ENCODE peak calls at places on chromosome 9, in six cellular contexts. O is GM23248, G is mammary epithelial cell, D is endothelial cell of umbilical vein, B is IMR-90, J is GM23338. S is an unnamed sample. For H3K36me3, the result is how much of the 10 kb centered on the place peaks cover.

GRCh38 chr9:101315129-101315459 is 69.7 kb downstream of the BAAT start:
- DNase-seq in O (no peak), G (no peak), D (no peak), B (no peak), J (no peak), S (no peak)

GRCh38 chr9:104412238-104412637 is 91.8 kb upstream of the OR13F1 start:
- DNase-seq in O (no peak), G (peak), D (no peak), B (no peak), J (peak), S (peak)

GRCh38 chr9:90308746-90309145 is 333.9 kb downstream of the DIRAS2 start:
- DNase-seq in O (no peak), G (no peak), D (no peak), B (no peak), J (no peak), S (no peak)

GRCh38 chr9:124635285-124635684 is 128.1 kb upstream of the NR5A1 start:
- DNase-seq in O (no peak), G (no peak), D (no peak), B (no peak), J (no peak), S (no peak)

GRCh38 chr9:5489630-5490484 is 20.5 kb upstream of the PDCD1LG2 start:
- DNase-seq in O (no peak), G (no peak), D (no peak), B (no peak), J (no peak), S (no peak)

GRCh38 chr9:4164356-4164755 is 135.5 kb downstream of the GLIS3 start:
- DNase-seq in O (no peak), G (no peak), D (no peak), B (no peak), J (no peak), S (no peak)

GRCh38 chr9:115850548-115851304 is 302.9 kb upstream of the PAPPA start:
- DNase-seq in O (peak), G (peak), D (no peak), B (peak), J (no peak), S (peak)

GRCh38 chr9:78552802-78553201 is 255.9 kb downstream of the PSAT1 start:
- DNase-seq in O (no peak), G (peak), D (no peak), B (peak), J (no peak), S (no peak)

GRCh38 chr9:111232997-111233790 is 96.8 kb downstream of the OR2K2 start:
- DNase-seq in O (no peak), G (no peak), D (no peak), B (no peak), J (peak), S (peak)

GRCh38 chr9:136087741-136088480 is 7.2 kb downstream of the NACC2 start:
- DNase-seq in O (no peak), G (no peak), D (no peak), B (no peak), J (no peak), S (no peak)

GRCh38 chr9:22033012-22033630 is 24.0 kb upstream of the CDKN2B start:
- DNase-seq in O (no peak), G (peak), D (no peak), B (no peak), J (no peak), S (no peak)

GRCh38 chr9:99239341-99240055 is 17.4 kb downstream of the SEC61B start:
- DNase-seq in O (peak), G (peak), D (no peak), B (peak), J (no peak), S (no peak)

GRCh38 chr9:38421498-38422211 is 2.6 kb downstream of the IGFBPL1 start:
- DNase-seq in O (no peak), G (no peak), D (no peak), B (no peak), J (peak), S (no peak)

GRCh38 chr9:125949721-125950465 is 202.7 kb downstream of the PBX3 start:
- DNase-seq in O (no peak), G (no peak), D (no peak), B (no peak), J (no peak), S (no peak)

GRCh38 chr9:2492161-2492560 is 129.4 kb upstream of the VLDLR start:
- DNase-seq in O (no peak), G (no peak), D (no peak), B (no peak), J (no peak), S (no peak)

GRCh38 chr9:114035845-114036785 is 42.0 kb downstream of the AMBP start:
- DNase-seq in O (no peak), G (no peak), D (no peak), B (no peak), J (no peak), S (no peak)

GRCh38 chr9:9231946-9232345 is 1380.9 kb downstream of the PTPRD start:
- DNase-seq in O (no peak), G (no peak), D (no peak), B (no peak), J (no peak), S (no peak)

GRCh38 chr9:116190595-116190994 is 37.0 kb downstream of the PAPPA start:
- DNase-seq in O (peak), G (no peak), D (no peak), B (no peak), J (no peak), S (no peak)

GRCh38 chr9:36835271-36835996 is 198.6 kb downstream of the PAX5 start:
- DNase-seq in O (no peak), G (no peak), D (no peak), B (no peak), J (no peak), S (no peak)

GRCh38 chr9:124764774-124765438 is 6.2 kb downstream of the NR6A1 start:
- DNase-seq in O (peak), G (no peak), D (peak), B (no peak), J (peak), S (peak)

GRCh38 chr9:2745560-2746380 is 28.5 kb downstream of the KCNV2 start:
- DNase-seq in O (no peak), G (no peak), D (no peak), B (no peak), J (no peak), S (peak)

GRCh38 chr9:105091004-105091640 is 153.3 kb upstream of the SLC44A1 start:
- DNase-seq in O (no peak), G (no peak), D (no peak), B (no peak), J (no peak), S (no peak)

GRCh38 chr9:131537946-131538345 is 6.9 kb upstream of the UCK1 start:
- DNase-seq in O (no peak), G (no peak), D (no peak), B (no peak), J (no peak), S (no peak)

GRCh38 chr9:12822111-12822510 is 47.3 kb downstream of the LURAP1L start:
- DNase-seq in O (peak), G (no peak), D (no peak), B (peak), J (no peak), S (no peak)

GRCh38 chr9:21392270-21392669 is 7.1 kb upstream of the IFNA2 start:
- DNase-seq in O (peak), G (peak), D (no peak), B (no peak), J (peak), S (peak)

GRCh38 chr9:33687779-33688178 is 107.6 kb upstream of the PRSS3 start:
- DNase-seq in O (no peak), G (no peak), D (no peak), B (peak), J (no peak), S (no peak)

GRCh38 chr9:78899006-78899405 is 602.1 kb downstream of the PSAT1 start:
- DNase-seq in O (no peak), G (no peak), D (no peak), B (no peak), J (no peak), S (no peak)

GRCh38 chr9:16058131-16058549 is 505.3 kb downstream of the CCDC171 start:
- DNase-seq in O (peak), G (peak), D (peak), B (peak), J (peak), S (peak)

GRCh38 chr9:76713371-76713770 is 50.9 kb upstream of the PCA3 start:
- DNase-seq in O (no peak), G (no peak), D (no peak), B (no peak), J (no peak), S (no peak)

GRCh38 chr9:105959491-105959890 is 265.1 kb downstream of the TMEM38B start:
- DNase-seq in O (no peak), G (no peak), D (no peak), B (no peak), J (no peak), S (no peak)

GRCh38 chr9:116450378-116451139 is 236.5 kb upstream of the TRIM32 start:
- DNase-seq in O (peak), G (no peak), D (no peak), B (peak), J (no peak), S (peak)

GRCh38 chr9:70589571-70590263 is 175.3 kb upstream of the KLF9 start:
- DNase-seq in O (peak), G (peak), D (peak), B (peak), J (no peak), S (no peak)

GRCh38 chr9:91071185-91071990 is 269.8 kb downstream of the SYK start:
- DNase-seq in O (peak), G (peak), D (peak), B (peak), J (no peak), S (peak)

GRCh38 chr9:87850405-87850804 is 32.3 kb upstream of the SPATA31E1 start:
- DNase-seq in O (peak), G (peak), D (no peak), B (peak), J (no peak), S (peak)

GRCh38 chr9:98248737-98249474 is 6.5 kb downstream of the TBC1D2 start:
- DNase-seq in O (peak), G (peak), D (peak), B (peak), J (no peak), S (peak)

GRCh38 chr9:96169901-96170300 is 132.1 kb downstream of the HSD17B3 start:
- DNase-seq in O (no peak), G (no peak), D (no peak), B (no peak), J (no peak), S (no peak)

GRCh38 chr9:1125741-1126140 is 75.6 kb downstream of the DMRT2 start:
- DNase-seq in O (peak), G (peak), D (no peak), B (peak), J (no peak), S (peak)

GRCh38 chr9:113611461-113612215 is 148.1 kb downstream of the RGS3 start:
- DNase-seq in O (no peak), G (no peak), D (no peak), B (no peak), J (no peak), S (no peak)

GRCh38 chr9:34139477-34140146 is 13.1 kb upstream of the DCAF12 start:
- DNase-seq in O (peak), G (peak), D (peak), B (peak), J (peak), S (peak)

GRCh38 chr9:2479056-2479565 is 142.5 kb upstream of the VLDLR start:
- DNase-seq in O (no peak), G (no peak), D (no peak), B (no peak), J (no peak), S (peak)

GRCh38 chr9:121349009-121349408 is 21.0 kb downstream of the STOM start:
- DNase-seq in O (peak), G (no peak), D (no peak), B (no peak), J (no peak), S (no peak)
- H3K4me2 ChIP-seq in O (peak), G (no peak), D (no peak), B (no peak), J (no peak), S (no peak)

GRCh38 chr9:134159566-134160245 is 4.7 kb downstream of the RNU6ATAC start:
- DNase-seq in O (no peak), G (no peak), D (no peak), B (no peak), J (no peak), S (no peak)

GRCh38 chr9:134158242-134158641 is 6.1 kb downstream of the RNU6ATAC start:
- DNase-seq in O (no peak), G (no peak), D (no peak), B (no peak), J (no peak), S (no peak)

GRCh38 chr9:134156564-134157377 is 7.6 kb downstream of the RNU6ATAC start:
- DNase-seq in O (no peak), G (no peak), D (no peak), B (no peak), J (no peak), S (no peak)

GRCh38 chr9:134157378-134157885 is 6.9 kb downstream of the RNU6ATAC start:
- DNase-seq in O (no peak), G (no peak), D (no peak), B (no peak), J (no peak), S (no peak)

GRCh38 chr9:134158753-134159392 is 5.5 kb downstream of the RNU6ATAC start:
- DNase-seq in O (no peak), G (no peak), D (no peak), B (no peak), J (no peak), S (no peak)
- H3K4me3 ChIP-seq in O (no peak), G (no peak), D (no peak), B (no peak), J (no peak), S (no peak)

DNA sequence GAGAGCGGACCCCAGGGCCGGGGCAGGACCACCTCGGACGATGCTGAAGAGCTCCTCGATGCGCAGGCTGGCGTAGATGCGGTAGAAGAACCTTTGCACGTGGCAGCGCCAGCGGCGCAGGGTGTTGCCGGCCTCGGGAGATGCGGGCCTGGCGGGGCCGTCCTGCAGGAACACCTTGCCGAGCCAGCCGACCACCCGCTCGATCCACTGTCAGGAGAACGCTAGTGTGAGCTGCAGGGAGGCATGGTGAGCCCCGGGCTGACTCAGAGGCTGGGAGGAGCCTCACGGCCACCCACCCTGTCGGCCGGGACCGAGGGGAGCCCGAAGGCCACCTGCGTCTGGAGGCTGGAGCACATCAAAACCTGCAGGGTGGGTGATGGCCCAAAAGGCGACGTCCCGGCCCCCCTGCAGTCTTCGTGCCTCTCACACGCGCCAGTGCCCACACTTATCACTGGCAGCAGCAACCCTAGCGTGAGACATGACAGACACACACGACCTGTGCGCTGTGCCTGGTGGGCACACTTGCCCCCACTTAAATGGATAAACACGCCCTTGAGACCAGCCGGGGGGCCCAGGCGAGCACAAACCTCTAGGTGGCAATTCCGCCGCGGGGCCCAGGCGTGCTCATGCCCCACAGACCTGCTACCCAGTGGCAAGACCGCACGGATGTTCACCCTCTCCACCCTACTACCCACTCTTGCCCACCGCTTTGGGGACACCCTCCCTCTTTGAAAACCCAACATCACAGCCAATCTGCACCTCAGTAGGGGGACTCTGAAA is 3.3 kb downstream of the ANAPC2 start:
- DNase-seq in O (no peak), G (no peak), D (no peak), B (no peak), J (no peak), S (no peak)
- H3K36me3 ChIP-seq in O (under half), G (under half), D (under half), B (half or more), J (under half), S (under half)

GRCh38 chr9:127269440-127269839 is 4.9 kb downstream of the GARNL3 start:
- DNase-seq in O (no peak), G (no peak), D (no peak), B (no peak), J (no peak), S (no peak)
- H3K4me2 ChIP-seq in O (no peak), G (no peak), D (no peak), B (no peak), J (no peak), S (no peak)